ENCODE peak calls at places on chromosomes 12 and 14, in ten cellular contexts. L is Calu3; Y is NCI-H2171 treated with DMSO at 0.1 percent for 48 hours; F is pancreas; N is A549; S is stimulated activated CD4-positive, alpha-beta T cell treated with anti-CD3 and anti-CD28 coated beads, Interleukin-15, amount 100 ng/mL, for 48 hours; I is NCI-H526; Z is amniotic stem cell; G is coronary artery; E is CD4-positive, CD25-positive, alpha-beta regulatory T cell. W is an unnamed sample.

GRCh38 chr12:121796855-121797751 is 3.6 kb upstream of the RHOF start:
- DNase-seq in L (peak), Y (peak), F (peak), N (peak), S (no peak), I (peak), Z (peak), G (peak), E (no peak), W (peak)

GRCh38 chr14:92654206-92654901 is 94.1 kb downstream of the LGMN start:
- DNase-seq in L (no peak), Y (no peak), F (no peak), N (no peak), S (no peak), I (no peak), Z (no peak), G (no peak), E (peak), W (no peak)

GRCh38 chr12:18576104-18576622 is 161.6 kb downstream of the PLCZ1 start:
- DNase-seq in L (no peak), Y (no peak), F (no peak), N (no peak), S (no peak), I (no peak), Z (no peak), G (no peak), E (no peak), W (no peak)

GRCh38 chr14:57871487-57872080 is 5.7 kb upstream of the SLC35F4 start:
- DNase-seq in L (peak), Y (peak), F (no peak), N (peak), S (no peak), I (peak), Z (peak), G (no peak), E (peak), W (no peak)

GRCh38 chr14:58738189-58738836 is 100.6 kb downstream of the DACT1 start:
- DNase-seq in L (peak), Y (peak), F (no peak), N (no peak), S (no peak), I (no peak), Z (peak), G (no peak), E (no peak), W (no peak)

GRCh38 chr14:93537962-93538361 is 107.2 kb downstream of the UNC79 start:
- DNase-seq in L (no peak), Y (no peak), F (no peak), N (no peak), S (no peak), I (no peak), Z (no peak), G (no peak), E (no peak), W (no peak)

GRCh38 chr12:107287436-107288413 is 194.4 kb upstream of the CRY1 start:
- DNase-seq in L (no peak), Y (no peak), F (no peak), N (no peak), S (peak), I (no peak), Z (no peak), G (no peak), E (peak), W (no peak)

GRCh38 chr14:104169765-104170113 is 31.4 kb downstream of the KIF26A start:
- DNase-seq in L (no peak), Y (no peak), F (no peak), N (no peak), S (no peak), I (no peak), Z (no peak), G (no peak), E (no peak), W (no peak)

GRCh38 chr12:114721266-114721665 is 37.3 kb upstream of the TBX3 start:
- DNase-seq in L (no peak), Y (no peak), F (no peak), N (no peak), S (no peak), I (no peak), Z (no peak), G (no peak), E (no peak), W (no peak)